ENCODE peak calls at places on chromosomes 16 and 17, in nine cellular contexts. E is heart left ventricle, B is foreskin fibroblast, D is adrenal gland, O is uterus, V is natural killer cell, X is HL-60, N is ascending aorta, M is PC-9. R is an unnamed sample.

GRCh38 chr17:42034059-42034458 is 14.2 kb downstream of the NKIRAS2 start:
- DNase-seq in E (no peak), B (no peak), D (no peak), O (no peak), V (no peak), X (no peak), N (no peak), M (no peak), R (no peak)

GRCh38 chr17:17628388-17629008 is 37.0 kb upstream of the PEMT start:
- DNase-seq in E (no peak), B (no peak), D (no peak), O (no peak), V (peak; percentile 22), X (no peak), N (no peak), M (no peak), R (no peak)

GRCh38 chr17:50926523-50926922 is 60.4 kb upstream of the TOB1 start:
- DNase-seq in E (no peak), B (no peak), D (no peak), O (no peak), V (no peak), X (no peak), N (no peak), M (peak; percentile 18), R (no peak)

GRCh38 chr17:61460796-61461585 is 8.8 kb downstream of the TBX4 start:
- DNase-seq in E (no peak), B (peak; percentile 43), D (no peak), O (no peak), V (no peak), X (no peak), N (no peak), M (no peak), R (no peak)

GRCh38 chr16:23110257-23110899 is 38.9 kb downstream of the USP31 start:
- DNase-seq in E (no peak), B (peak; percentile 24), D (no peak), O (no peak), V (no peak), X (no peak), N (no peak), M (no peak), R (no peak)

GRCh38 chr17:38550661-38551060 is 55.1 kb downstream of the SRCIN1 start:
- DNase-seq in E (peak; percentile 79), B (peak; percentile 39), D (peak; percentile 94), O (no peak), V (no peak), X (no peak), N (no peak), M (no peak), R (no peak)

GRCh38 chr17:72618018-72618509 is 474.4 kb downstream of the SLC39A11 start:
- DNase-seq in E (no peak), B (peak; percentile 21), D (no peak), O (no peak), V (no peak), X (no peak), N (no peak), M (peak; percentile 87), R (no peak)

GRCh38 chr16:78307824-78308528 is 208.5 kb downstream of the WWOX start:
- DNase-seq in E (no peak), B (no peak), D (no peak), O (no peak), V (no peak), X (no peak), N (no peak), M (peak; percentile 49), R (no peak)

GRCh38 chr17:41013606-41014005 is 4.7 kb upstream of the KRTAP3-1 start:
- DNase-seq in E (no peak), B (peak; percentile 86), D (peak; percentile 60), O (no peak), V (no peak), X (no peak), N (no peak), M (no peak), R (no peak)

GRCh38 chr17:74959826-74960738 is 12.5 kb downstream of the HID1 start:
- DNase-seq in E (no peak), B (peak; percentile 55), D (no peak), O (no peak), V (no peak), X (peak; percentile 18), N (no peak), M (no peak), R (no peak)

GRCh38 chr17:57329380-57330214 is 73.3 kb downstream of the MSI2 start:
- DNase-seq in E (no peak), B (no peak), D (peak; percentile 84), O (no peak), V (no peak), X (no peak), N (no peak), M (no peak), R (no peak)

GRCh38 chr17:55742272-55743102 is 8.4 kb upstream of the PCTP start:
- DNase-seq in E (no peak), B (no peak), D (no peak), O (no peak), V (no peak), X (no peak), N (no peak), M (no peak), R (no peak)

GRCh38 chr16:70380205-70380918 is 33.7 kb downstream of the DDX19A start:
- DNase-seq in E (peak; percentile 57), B (peak; percentile 95), D (peak; percentile 73), O (peak; percentile 33), V (peak; percentile 45), X (peak; percentile 76), N (no peak), M (peak; percentile 84), R (no peak)

GRCh38 chr16:52812945-52813556 is 239.6 kb downstream of the CHD9NB start:
- DNase-seq in E (no peak), B (peak; percentile 29), D (no peak), O (no peak), V (no peak), X (no peak), N (no peak), M (no peak), R (no peak)

GRCh38 chr17:68567581-68567980 is 33.6 kb downstream of the FAM20A start:
- DNase-seq in E (no peak), B (no peak), D (no peak), O (no peak), V (no peak), X (no peak), N (no peak), M (no peak), R (no peak)

GRCh38 chr17:6757747-6758146 is 1.9 kb downstream of the XAF1 start:
- DNase-seq in E (no peak), B (no peak), D (no peak), O (no peak), V (no peak), X (no peak), N (no peak), M (peak; percentile 15), R (no peak)

GRCh38 chr16:20844054-20844453 is 37.7 kb downstream of the REXO5 start:
- DNase-seq in E (no peak), B (no peak), D (no peak), O (no peak), V (no peak), X (no peak), N (no peak), M (no peak), R (no peak)

GRCh38 chr17:49587366-49588073 is 11.8 kb downstream of the NXPH3 start:
- DNase-seq in E (no peak), B (no peak), D (no peak), O (no peak), V (no peak), X (no peak), N (no peak), M (no peak), R (no peak)

GRCh38 chr17:70137451-70138230 is 31.7 kb upstream of the KCNJ2 start:
- DNase-seq in E (peak; percentile 35), B (peak; percentile 92), D (peak; percentile 78), O (peak; percentile 41), V (no peak), X (no peak), N (no peak), M (peak; percentile 56), R (no peak)

GRCh38 chr17:70132505-70132904 is 36.8 kb upstream of the KCNJ2 start:
- DNase-seq in E (no peak), B (no peak), D (no peak), O (no peak), V (no peak), X (no peak), N (no peak), M (no peak), R (no peak)

GRCh38 chr17:70134777-70135176 is 34.6 kb upstream of the KCNJ2 start:
- DNase-seq in E (no peak), B (no peak), D (no peak), O (no peak), V (no peak), X (no peak), N (no peak), M (no peak), R (no peak)

GRCh38 chr17:70136131-70136530 is 33.2 kb upstream of the KCNJ2 start:
- DNase-seq in E (no peak), B (no peak), D (no peak), O (no peak), V (no peak), X (no peak), N (no peak), M (no peak), R (no peak)

DNA sequence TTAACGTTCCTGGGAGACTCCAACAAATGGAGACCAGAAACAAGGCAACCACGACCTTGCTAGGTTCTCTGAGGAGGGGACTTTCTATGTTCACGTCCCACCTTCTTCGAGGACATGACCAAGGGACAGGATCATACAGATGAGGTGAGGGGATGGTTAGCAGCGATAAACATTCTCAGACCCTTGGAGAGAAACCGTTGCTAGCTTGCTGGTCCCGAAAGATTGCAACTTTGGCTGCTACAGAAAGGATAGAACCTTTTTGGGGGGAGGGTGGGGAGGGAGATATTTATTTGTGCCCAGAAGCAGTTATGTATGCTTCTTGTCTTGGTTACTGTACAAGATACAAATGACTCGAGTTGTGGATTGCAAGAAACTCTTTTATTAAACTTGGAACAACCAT is 35.3 kb upstream of the KCNJ2 start:
- DNase-seq in E (no peak), B (no peak), D (no peak), O (no peak), V (no peak), X (no peak), N (no peak), M (no peak), R (no peak)
- TF ChIP-seq CTCF in E (no peak), B (no peak), D (no peak), O (no peak), V (no peak), X (no peak), N (no peak), M (no peak), R (no peak)

GRCh38 chr17:1715803-1716075 is 5.6 kb upstream of the TLCD2 start:
- DNase-seq in E (no peak), B (no peak), D (no peak), O (no peak), V (no peak), X (no peak), N (no peak), M (no peak), R (no peak)
- TF ChIP-seq CTCF in E (no peak), B (no peak), D (no peak), O (no peak), V (no peak), X (no peak), N (no peak), M (no peak), R (no peak)

GRCh38 chr17:32444301-32445074 is at the start of gene PSMD11:
- DNase-seq in E (peak; percentile 99), B (peak; percentile 99), D (peak; percentile 98), O (peak; percentile 98), V (peak; percentile 94), X (peak; percentile 98), N (peak; percentile 93), M (peak; percentile 86), R (peak; percentile 92)
- TF ChIP-seq CTCF in E (peak; percentile 92), B (peak; percentile 79), D (peak; percentile 83), O (peak; percentile 94), V (peak; percentile 83), X (peak; percentile 68), N (peak; percentile 95), M (peak; percentile 90), R (peak; percentile 84)

GRCh38 chr16:31700530-31701388 is 172.8 kb upstream of the ZNF267 start:
- DNase-seq in E (peak; percentile 83), B (peak; percentile 74), D (peak; percentile 95), O (peak; percentile 84), V (peak; percentile 72), X (peak; percentile 21), N (peak; percentile 44), M (peak; percentile 40), R (no peak)
- TF ChIP-seq CTCF in E (no peak), B (peak; percentile 4), D (no peak), O (no peak), V (no peak), X (no peak), N (no peak), M (peak; percentile 53), R (peak; percentile 7)

R was measured in D721Med.